ENCODE peak calls at places on chromosomes 4 and X, in five cellular contexts. Y, I, K, J and R are unnamed samples.

GRCh38 chrX:9671998-9672397 is 93.6 kb downstream of the GPR143 start:
- DNase-seq in Y (no peak), I (no peak), K (no peak), J (no peak), R (no peak)

GRCh38 chr4:128782875-128783614 is 26.5 kb upstream of the JADE1 start:
- DNase-seq in Y (peak; percentile 3), I (no peak), K (peak; percentile 93), J (no peak), R (no peak)

GRCh38 chrX:152044383-152044782 is 69.9 kb upstream of the GABRE start:
- DNase-seq in Y (no peak), I (no peak), K (no peak), J (no peak), R (no peak)

GRCh38 chr4:77800483-77801259 is 18.5 kb downstream of the CNOT6L start:
- DNase-seq in Y (no peak), I (no peak), K (peak; percentile 44), J (no peak), R (no peak)

GRCh38 chrX:84216406-84216805 is 28.4 kb upstream of the RPS6KA6 start:
- DNase-seq in Y (no peak), I (no peak), K (no peak), J (no peak), R (no peak)

GRCh38 chr4:76811604-76812412 is 86.1 kb downstream of the SOWAHB start:
- DNase-seq in Y (no peak), I (peak; percentile 38), K (peak; percentile 45), J (no peak), R (peak; percentile 28)

GRCh38 chr4:90449626-90450025 is 322.4 kb downstream of the CCSER1 start:
- DNase-seq in Y (no peak), I (no peak), K (no peak), J (no peak), R (no peak)

GRCh38 chrX:68868316-68868715 is 39.5 kb downstream of the EFNB1 start:
- DNase-seq in Y (no peak), I (no peak), K (no peak), J (no peak), R (no peak)

GRCh38 chr4:128649575-128650205 is 159.8 kb upstream of the JADE1 start:
- DNase-seq in Y (no peak), I (peak; percentile 76), K (peak; percentile 80), J (no peak), R (no peak)

GRCh38 chr4:123667991-123668390 is 271.4 kb downstream of the SPRY1 start:
- DNase-seq in Y (no peak), I (no peak), K (no peak), J (no peak), R (no peak)

GRCh38 chr4:7189475-7190277 is 2.7 kb upstream of the SORCS2 start:
- DNase-seq in Y (peak; percentile 59), I (peak; percentile 37), K (no peak), J (no peak), R (peak; percentile 22)

GRCh38 chr4:152342293-152342692 is 193.6 kb downstream of the FBXW7 start:
- DNase-seq in Y (peak; percentile 33), I (no peak), K (peak; percentile 78), J (no peak), R (no peak)

GRCh38 chr4:56701156-56701471 is 20.0 kb upstream of the HOPX start:
- DNase-seq in Y (no peak), I (no peak), K (no peak), J (no peak), R (no peak)

GRCh38 chr4:140315970-140316369 is 57.5 kb upstream of the SCOC start:
- DNase-seq in Y (no peak), I (no peak), K (no peak), J (no peak), R (peak; percentile 54)
- TF ChIP-seq EZH2phosphoT487 in Y (no peak), I (no peak), K (no peak), J (no peak), R (no peak)

DNA sequence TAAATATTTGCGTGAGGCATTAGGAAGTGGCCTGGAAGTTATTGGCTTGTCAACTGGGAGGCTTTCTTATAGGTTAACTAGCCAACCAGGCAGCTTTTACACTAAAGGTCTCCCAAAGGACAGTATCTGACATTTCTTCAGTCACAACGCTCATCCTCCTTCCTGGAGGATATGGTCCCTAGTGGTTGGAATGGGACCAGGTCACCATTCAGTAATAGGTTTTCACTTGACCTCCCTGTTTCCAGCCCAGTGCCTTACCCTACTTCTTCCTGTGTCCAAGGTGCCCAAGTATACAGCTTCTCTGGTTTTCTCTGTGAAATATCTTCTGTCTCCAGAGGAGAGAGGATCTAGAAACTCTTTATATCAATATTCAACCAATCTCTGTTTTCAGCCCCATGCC is 38.5 kb downstream of the RPS6KA3 start:
- DNase-seq in Y (no peak), I (no peak), K (no peak), J (no peak), R (no peak)
- H3K4me1 ChIP-seq in Y (peaks cover 26% of the 10 kb centered on the region), I (no peaks in the 10 kb centered on the region), K (peaks cover 9% of the 10 kb centered on the region), J (no peaks in the 10 kb centered on the region), R (no peaks in the 10 kb centered on the region)

GRCh38 chr4:186144180-186144579 is 39.7 kb downstream of the FAM149A start:
- DNase-seq in Y (peak; percentile 16), I (peak; percentile 62), K (peak; percentile 69), J (no peak), R (peak; percentile 55)
- TF ChIP-seq EZH2phosphoT487 in Y (no peak), I (no peak), K (no peak), J (no peak), R (no peak)

DNA sequence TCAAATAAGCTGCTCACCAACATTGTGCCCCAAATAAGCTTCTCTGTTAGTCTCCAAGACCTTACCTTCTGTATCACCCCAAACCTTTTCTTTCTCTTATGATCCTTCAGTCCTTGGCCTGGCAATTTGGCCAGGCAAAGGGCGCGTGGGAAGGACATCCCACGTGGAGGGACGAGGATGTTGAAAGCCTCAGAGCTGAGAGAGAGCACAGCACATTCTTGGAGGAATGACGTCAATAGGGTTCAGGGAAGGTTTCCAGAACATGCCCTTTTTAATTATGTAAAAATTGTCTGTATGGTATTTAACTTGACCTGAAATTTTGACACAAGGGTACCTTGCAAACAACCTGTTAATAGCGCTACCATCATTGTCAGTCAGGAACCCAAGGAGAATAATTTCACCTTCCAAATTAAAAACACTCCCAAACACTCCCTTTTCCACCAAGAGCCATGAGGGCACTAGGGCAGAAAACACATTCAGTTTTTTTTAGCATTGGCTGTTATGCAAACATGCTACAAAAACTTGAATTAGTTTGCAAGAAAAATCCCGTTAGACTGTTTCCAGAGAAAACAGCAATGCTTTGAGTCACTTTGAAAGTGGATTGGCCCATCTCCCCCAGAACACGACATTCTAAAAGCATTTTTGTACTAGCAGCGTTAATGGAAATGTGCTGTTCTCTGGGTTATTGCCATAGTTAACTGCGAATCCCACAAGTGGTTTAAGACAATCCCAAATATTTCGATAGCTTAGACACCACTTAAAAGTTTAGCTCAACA is 183.2 kb upstream of the PUDP start:
- DNase-seq in Y (no peak), I (no peak), K (peak; percentile 89), J (no peak), R (no peak)
- H3K4me1 ChIP-seq in Y (no peaks in the 10 kb centered on the region), I (no peaks in the 10 kb centered on the region), K (peaks cover 45% of the 10 kb centered on the region), J (no peaks in the 10 kb centered on the region), R (no peaks in the 10 kb centered on the region)

GRCh38 chrX:119234931-119235555 is 1.0 kb upstream of the PGRMC1 start:
- DNase-seq in Y (no peak), I (no peak), K (peak; percentile 35), J (no peak), R (peak; percentile 41)
- TF ChIP-seq EZH2phosphoT487 in Y (no peak), I (no peak), K (no peak), J (no peak), R (no peak)

DNA sequence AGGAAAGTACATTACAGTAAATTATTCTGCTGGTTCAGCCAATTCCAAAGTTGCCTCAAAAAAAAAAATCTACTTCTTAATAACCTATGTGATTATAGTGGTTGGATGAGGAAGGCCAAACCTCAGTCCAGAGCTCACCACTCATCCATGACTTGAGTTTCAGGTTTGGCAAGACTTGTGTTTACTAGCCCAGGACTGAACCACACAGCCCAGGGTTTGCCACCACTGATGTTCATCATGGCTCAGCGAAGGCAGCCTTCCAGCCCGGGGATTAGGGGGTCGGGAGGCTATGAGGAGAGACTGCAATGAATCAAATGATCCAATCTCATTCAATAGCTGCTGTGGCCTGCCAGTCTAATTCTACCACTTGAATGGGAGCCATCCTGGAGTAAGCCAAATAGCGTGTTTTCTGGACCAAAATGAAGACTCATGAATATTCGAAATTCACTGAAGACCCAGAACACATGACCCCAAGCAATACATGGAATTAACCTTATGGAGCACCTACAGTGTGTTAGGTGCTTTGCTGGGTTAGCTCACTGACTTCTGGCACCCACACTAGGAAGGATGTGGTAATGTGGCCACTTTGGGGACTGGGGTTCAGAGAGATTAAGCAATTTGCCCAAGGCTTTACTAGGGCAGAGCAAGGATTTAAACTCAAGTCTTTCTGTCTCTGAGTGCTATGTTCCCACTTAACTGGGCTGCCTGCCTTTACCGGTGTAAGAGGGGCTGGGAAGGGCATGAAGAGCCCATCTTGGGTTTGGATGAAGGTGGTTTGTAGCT is 162.2 kb upstream of the ATP6AP2 start:
- DNase-seq in Y (peak; percentile 54), I (no peak), K (no peak), J (no peak), R (no peak)
- H3K4me1 ChIP-seq in Y (no peaks in the 10 kb centered on the region), I (no peaks in the 10 kb centered on the region), K (no peaks in the 10 kb centered on the region), J (peaks cover 8% of the 10 kb centered on the region), R (peaks cover 13% of the 10 kb centered on the region)

DNA sequence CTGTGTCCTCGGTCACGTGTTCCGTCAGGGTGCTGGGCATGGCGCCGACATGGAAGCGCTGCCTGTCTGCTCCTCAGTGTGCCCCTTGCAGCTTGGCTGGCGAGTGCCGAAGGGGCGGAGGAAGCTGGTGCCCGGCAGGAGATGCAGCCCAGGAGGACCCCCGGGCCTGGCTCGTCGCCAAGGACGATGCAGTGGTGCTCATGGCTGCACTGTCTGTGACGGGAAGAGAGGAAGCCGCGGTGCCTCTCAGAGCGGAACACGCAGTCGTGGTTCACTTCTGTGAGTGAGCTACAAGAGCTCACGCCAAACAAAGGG is 38.1 kb downstream of the FGFRL1 start:
- DNase-seq in Y (no peak), I (no peak), K (no peak), J (no peak), R (peak; percentile 5)
- TF ChIP-seq EZH2phosphoT487 in Y (no peak), I (no peak), K (no peak), J (no peak), R (no peak)

GRCh38 chr4:158769175-158769831 is 477 bp downstream of the FNIP2 start:
- DNase-seq in Y (peak; percentile 33), I (peak; percentile 40), K (peak; percentile 69), J (no peak), R (no peak)

GRCh38 chr4:158775091-158775651 is 6.3 kb downstream of the FNIP2 start:
- DNase-seq in Y (peak; percentile 40), I (peak; percentile 36), K (peak; percentile 73), J (no peak), R (no peak)

GRCh38 chr4:158770671-158771070 is 1.8 kb downstream of the FNIP2 start:
- DNase-seq in Y (no peak), I (no peak), K (no peak), J (no peak), R (no peak)

GRCh38 chr4:158768577-158769174 is at the start of gene FNIP2:
- DNase-seq in Y (peak; percentile 64), I (peak; percentile 91), K (peak; percentile 91), J (peak; percentile 21), R (peak; percentile 93)

DNA sequence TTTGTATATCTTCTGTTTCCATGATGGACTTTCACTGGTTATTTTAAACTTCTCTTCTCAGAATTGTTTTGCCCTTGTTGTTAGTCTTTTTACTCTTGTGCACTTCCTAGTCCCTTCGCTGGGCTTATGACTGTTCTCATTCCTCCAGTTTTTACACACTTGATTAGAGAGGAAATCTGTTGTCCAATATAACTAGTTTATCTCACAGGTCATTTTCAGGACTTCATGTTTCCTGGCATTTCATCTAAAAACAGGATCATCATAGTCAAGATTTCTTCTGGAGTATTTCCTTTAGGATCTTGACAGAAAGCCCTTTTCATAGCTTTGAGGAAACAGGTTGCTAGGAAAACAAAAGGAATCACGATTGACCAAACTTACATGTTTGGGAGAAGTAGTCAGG is 3.0 kb downstream of the FNIP2 start:
- DNase-seq in Y (no peak), I (no peak), K (no peak), J (no peak), R (no peak)
- H3K4me1 ChIP-seq in Y (peaks cover 32% of the 10 kb centered on the region), I (peaks cover 28% of the 10 kb centered on the region), K (peaks cover 23% of the 10 kb centered on the region), J (peaks cover 24% of the 10 kb centered on the region), R (peaks cover 20% of the 10 kb centered on the region)

GRCh38 chrX:13742397-13743176 is 8.0 kb downstream of the OFD1 start:
- DNase-seq in Y (no peak), I (peak; percentile 21), K (no peak), J (no peak), R (no peak)
- TF ChIP-seq EZH2phosphoT487 in Y (no peak), I (no peak), K (no peak), J (no peak), R (no peak)